ENCODE peak calls at places on chromosomes 4 and X, in ten cellular contexts. One of them, this sample, is unnamed.

GRCh38 chr4:6622744-6623143 is 17.7 kb upstream of the MRFAP1 start:
- DNase-seq in mesothelial cell of epicardium: no peak
- DNase-seq in A549: no peak
- DNase-seq in CD8-positive, alpha-beta T cell: no peak
- DNase-seq in astrocyte of the spinal cord: no peak
- DNase-seq in neural crest cell: no peak
- DNase-seq in tibial artery: no peak
- DNase-seq in astrocyte: no peak
- DNase-seq in pancreas: no peak
- DNase-seq in HCT116: no peak
- DNase-seq in this sample: no peak

GRCh38 chrX:74492720-74493201 is 71.5 kb downstream of the SLC16A2 start:
- DNase-seq in mesothelial cell of epicardium: no peak
- DNase-seq in A549: no peak
- DNase-seq in CD8-positive, alpha-beta T cell: no peak
- DNase-seq in astrocyte of the spinal cord: no peak
- DNase-seq in neural crest cell: peak; percentile 9
- DNase-seq in tibial artery: no peak
- DNase-seq in astrocyte: no peak
- DNase-seq in pancreas: no peak
- DNase-seq in HCT116: no peak
- DNase-seq in this sample: no peak

GRCh38 chr4:183600189-183600685 is 58.7 kb downstream of the RWDD4 start:
- DNase-seq in mesothelial cell of epicardium: no peak
- DNase-seq in A549: no peak
- DNase-seq in CD8-positive, alpha-beta T cell: no peak
- DNase-seq in astrocyte of the spinal cord: no peak
- DNase-seq in neural crest cell: no peak
- DNase-seq in tibial artery: no peak
- DNase-seq in astrocyte: no peak
- DNase-seq in pancreas: no peak
- DNase-seq in HCT116: no peak
- DNase-seq in this sample: no peak

GRCh38 chrX:49221868-49222267 is 11.3 kb downstream of the CACNA1F start:
- DNase-seq in mesothelial cell of epicardium: no peak
- DNase-seq in A549: no peak
- DNase-seq in CD8-positive, alpha-beta T cell: no peak
- DNase-seq in astrocyte of the spinal cord: no peak
- DNase-seq in neural crest cell: no peak
- DNase-seq in tibial artery: no peak
- DNase-seq in astrocyte: no peak
- DNase-seq in pancreas: no peak
- DNase-seq in HCT116: no peak
- DNase-seq in this sample: no peak

GRCh38 chr4:121717680-121718237 is 21.0 kb upstream of the ANXA5 start:
- DNase-seq in mesothelial cell of epicardium: no peak
- DNase-seq in A549: no peak
- DNase-seq in CD8-positive, alpha-beta T cell: no peak
- DNase-seq in astrocyte of the spinal cord: no peak
- DNase-seq in neural crest cell: no peak
- DNase-seq in tibial artery: peak; percentile 26
- DNase-seq in astrocyte: no peak
- DNase-seq in pancreas: no peak
- DNase-seq in HCT116: no peak
- DNase-seq in this sample: no peak

GRCh38 chr4:184503869-184504300 is 29.5 kb upstream of the IRF2 start:
- DNase-seq in mesothelial cell of epicardium: no peak
- DNase-seq in A549: no peak
- DNase-seq in CD8-positive, alpha-beta T cell: no peak
- DNase-seq in astrocyte of the spinal cord: no peak
- DNase-seq in neural crest cell: no peak
- DNase-seq in tibial artery: no peak
- DNase-seq in astrocyte: peak; percentile 19
- DNase-seq in pancreas: no peak
- DNase-seq in HCT116: no peak
- DNase-seq in this sample: peak; percentile 54

GRCh38 chrX:70168238-70169188 is 8.8 kb upstream of the DGAT2L6 start:
- DNase-seq in mesothelial cell of epicardium: no peak
- DNase-seq in A549: peak; percentile 53
- DNase-seq in CD8-positive, alpha-beta T cell: no peak
- DNase-seq in astrocyte of the spinal cord: peak; percentile 71
- DNase-seq in neural crest cell: no peak
- DNase-seq in tibial artery: peak; percentile 21
- DNase-seq in astrocyte: peak; percentile 66
- DNase-seq in pancreas: no peak
- DNase-seq in HCT116: peak; percentile 3
- DNase-seq in this sample: peak; percentile 19

GRCh38 chr4:121938282-121939092 is 13.4 kb downstream of the TRPC3 start:
- DNase-seq in mesothelial cell of epicardium: no peak
- DNase-seq in A549: no peak
- DNase-seq in CD8-positive, alpha-beta T cell: no peak
- DNase-seq in astrocyte of the spinal cord: no peak
- DNase-seq in neural crest cell: no peak
- DNase-seq in tibial artery: no peak
- DNase-seq in astrocyte: no peak
- DNase-seq in pancreas: no peak
- DNase-seq in HCT116: no peak
- DNase-seq in this sample: no peak

GRCh38 chr4:14958436-14958835 is 43.8 kb upstream of the CPEB2 start:
- DNase-seq in mesothelial cell of epicardium: no peak
- DNase-seq in A549: no peak
- DNase-seq in CD8-positive, alpha-beta T cell: no peak
- DNase-seq in astrocyte of the spinal cord: no peak
- DNase-seq in neural crest cell: no peak
- DNase-seq in tibial artery: no peak
- DNase-seq in astrocyte: no peak
- DNase-seq in pancreas: no peak
- DNase-seq in HCT116: no peak
- DNase-seq in this sample: no peak

GRCh38 chrX:148381603-148382002 is 118.8 kb upstream of the AFF2 start:
- DNase-seq in mesothelial cell of epicardium: no peak
- DNase-seq in A549: no peak
- DNase-seq in CD8-positive, alpha-beta T cell: no peak
- DNase-seq in astrocyte of the spinal cord: no peak
- DNase-seq in neural crest cell: no peak
- DNase-seq in tibial artery: no peak
- DNase-seq in astrocyte: no peak
- DNase-seq in pancreas: no peak
- DNase-seq in HCT116: no peak
- DNase-seq in this sample: no peak

GRCh38 chr4:153616005-153616555 is 68.0 kb upstream of the TLR2 start:
- DNase-seq in mesothelial cell of epicardium: no peak
- DNase-seq in A549: no peak
- DNase-seq in CD8-positive, alpha-beta T cell: no peak
- DNase-seq in astrocyte of the spinal cord: no peak
- DNase-seq in neural crest cell: no peak
- DNase-seq in tibial artery: no peak
- DNase-seq in astrocyte: no peak
- DNase-seq in pancreas: no peak
- DNase-seq in HCT116: no peak
- DNase-seq in this sample: no peak

GRCh38 chrX:6053126-6053625 is 175.5 kb downstream of the NLGN4X start:
- DNase-seq in mesothelial cell of epicardium: no peak
- DNase-seq in A549: no peak
- DNase-seq in CD8-positive, alpha-beta T cell: no peak
- DNase-seq in astrocyte of the spinal cord: no peak
- DNase-seq in neural crest cell: no peak
- DNase-seq in tibial artery: no peak
- DNase-seq in astrocyte: no peak
- DNase-seq in pancreas: no peak
- DNase-seq in HCT116: no peak
- DNase-seq in this sample: no peak

GRCh38 chrX:11784543-11784942 is 26.5 kb downstream of the MSL3 start:
- DNase-seq in mesothelial cell of epicardium: no peak
- DNase-seq in A549: no peak
- DNase-seq in CD8-positive, alpha-beta T cell: no peak
- DNase-seq in astrocyte of the spinal cord: no peak
- DNase-seq in neural crest cell: no peak
- DNase-seq in tibial artery: no peak
- DNase-seq in astrocyte: no peak
- DNase-seq in pancreas: no peak
- DNase-seq in HCT116: no peak
- DNase-seq in this sample: no peak
- TF ChIP-seq CTCF in mesothelial cell of epicardium: no peak
- TF ChIP-seq CTCF in A549: no peak
- TF ChIP-seq CTCF in CD8-positive, alpha-beta T cell: no peak
- TF ChIP-seq CTCF in astrocyte of the spinal cord: no peak
- TF ChIP-seq CTCF in neural crest cell: no peak
- TF ChIP-seq CTCF in tibial artery: no peak
- TF ChIP-seq CTCF in astrocyte: no peak
- TF ChIP-seq CTCF in pancreas: no peak
- TF ChIP-seq CTCF in HCT116: no peak
- TF ChIP-seq CTCF in this sample: no peak

DNA sequence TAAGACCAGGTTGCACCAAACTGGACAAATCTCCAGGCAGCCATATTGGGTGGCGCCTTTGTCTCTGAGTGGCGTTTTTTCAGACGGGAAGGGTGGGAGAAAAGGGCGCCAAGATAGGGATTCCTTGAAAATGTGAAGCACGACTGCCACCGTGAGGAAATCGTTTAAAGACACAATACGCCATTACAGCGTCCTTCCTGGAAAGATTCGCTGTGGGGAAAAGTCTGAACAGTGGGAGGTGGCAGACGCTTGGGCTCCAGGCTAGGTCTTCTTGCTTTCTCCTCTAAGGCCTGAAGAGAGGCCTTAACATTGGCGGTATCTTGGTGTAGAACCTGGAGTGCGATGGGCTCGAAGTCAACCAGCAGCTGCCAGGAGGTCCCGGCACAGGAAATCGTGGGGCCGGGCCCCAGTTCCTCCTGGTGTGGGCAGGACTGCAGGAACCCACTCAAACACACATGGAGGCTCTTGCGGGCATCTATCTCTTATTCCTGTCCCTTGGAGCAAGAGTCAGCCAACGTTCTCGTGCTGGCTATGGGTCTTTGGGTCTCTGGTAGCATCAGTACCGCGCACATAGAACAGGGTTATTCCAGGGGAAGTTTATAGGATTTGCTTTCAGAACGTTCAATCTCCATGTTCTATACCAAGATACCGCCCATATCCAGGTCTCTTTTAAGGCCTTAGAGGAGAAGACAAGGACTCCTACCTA is 208.8 kb downstream of the OR13H1 start:
- DNase-seq in mesothelial cell of epicardium: no peak
- DNase-seq in A549: no peak
- DNase-seq in CD8-positive, alpha-beta T cell: peak; percentile 84
- DNase-seq in astrocyte of the spinal cord: peak; percentile 88
- DNase-seq in neural crest cell: no peak
- DNase-seq in tibial artery: no peak
- DNase-seq in astrocyte: peak; percentile 58
- DNase-seq in pancreas: peak; percentile 88
- DNase-seq in HCT116: no peak
- DNase-seq in this sample: peak; percentile 77
- TF ChIP-seq CTCF in mesothelial cell of epicardium: no peak
- TF ChIP-seq CTCF in A549: peak; percentile 50
- TF ChIP-seq CTCF in CD8-positive, alpha-beta T cell: no peak
- TF ChIP-seq CTCF in astrocyte of the spinal cord: no peak
- TF ChIP-seq CTCF in neural crest cell: no peak
- TF ChIP-seq CTCF in tibial artery: no peak
- TF ChIP-seq CTCF in astrocyte: no peak
- TF ChIP-seq CTCF in pancreas: no peak
- TF ChIP-seq CTCF in HCT116: no peak
- TF ChIP-seq CTCF in this sample: peak; percentile 43

DNA sequence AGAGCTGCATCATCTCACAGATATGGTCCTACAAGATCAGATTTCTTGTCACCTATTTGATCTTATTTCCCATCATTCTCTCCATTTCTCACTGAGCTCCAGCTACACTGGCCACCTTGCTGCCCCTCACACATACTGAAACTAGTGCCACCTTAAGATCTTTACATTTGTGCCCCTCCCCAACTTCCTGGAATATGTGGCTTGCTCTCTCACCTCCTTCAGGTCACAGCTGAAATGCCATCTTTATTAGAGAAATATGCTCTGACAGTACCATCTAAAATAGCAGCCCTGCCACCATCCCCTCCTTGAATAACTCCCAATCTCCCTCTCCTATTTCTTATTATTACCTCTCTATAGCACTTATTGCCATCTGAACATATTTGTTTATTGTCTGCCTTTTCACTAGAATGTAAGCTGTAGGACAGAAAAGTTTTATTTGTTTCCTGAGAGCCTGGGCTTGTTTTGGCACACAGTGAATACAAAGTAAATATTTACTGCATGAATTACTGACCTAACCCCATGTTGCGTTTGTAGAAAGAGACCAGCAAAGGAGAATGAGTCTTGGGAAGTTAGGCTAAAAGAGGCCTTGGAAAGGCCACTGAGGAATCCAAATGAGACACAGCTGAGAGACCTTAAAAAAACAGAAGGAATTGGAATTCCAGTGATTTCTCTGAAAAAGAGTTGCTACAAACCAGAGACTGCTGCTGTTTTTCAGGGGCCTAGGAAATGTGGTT is 22.7 kb downstream of the DYNLT3 start:
- DNase-seq in mesothelial cell of epicardium: no peak
- DNase-seq in A549: no peak
- DNase-seq in CD8-positive, alpha-beta T cell: no peak
- DNase-seq in astrocyte of the spinal cord: no peak
- DNase-seq in neural crest cell: no peak
- DNase-seq in tibial artery: no peak
- DNase-seq in astrocyte: no peak
- DNase-seq in pancreas: no peak
- DNase-seq in HCT116: no peak
- DNase-seq in this sample: no peak
- TF ChIP-seq CTCF in mesothelial cell of epicardium: no peak
- TF ChIP-seq CTCF in A549: no peak
- TF ChIP-seq CTCF in CD8-positive, alpha-beta T cell: no peak
- TF ChIP-seq CTCF in astrocyte of the spinal cord: no peak
- TF ChIP-seq CTCF in neural crest cell: no peak
- TF ChIP-seq CTCF in tibial artery: no peak
- TF ChIP-seq CTCF in astrocyte: no peak
- TF ChIP-seq CTCF in pancreas: no peak
- TF ChIP-seq CTCF in HCT116: no peak
- TF ChIP-seq CTCF in this sample: no peak

DNA sequence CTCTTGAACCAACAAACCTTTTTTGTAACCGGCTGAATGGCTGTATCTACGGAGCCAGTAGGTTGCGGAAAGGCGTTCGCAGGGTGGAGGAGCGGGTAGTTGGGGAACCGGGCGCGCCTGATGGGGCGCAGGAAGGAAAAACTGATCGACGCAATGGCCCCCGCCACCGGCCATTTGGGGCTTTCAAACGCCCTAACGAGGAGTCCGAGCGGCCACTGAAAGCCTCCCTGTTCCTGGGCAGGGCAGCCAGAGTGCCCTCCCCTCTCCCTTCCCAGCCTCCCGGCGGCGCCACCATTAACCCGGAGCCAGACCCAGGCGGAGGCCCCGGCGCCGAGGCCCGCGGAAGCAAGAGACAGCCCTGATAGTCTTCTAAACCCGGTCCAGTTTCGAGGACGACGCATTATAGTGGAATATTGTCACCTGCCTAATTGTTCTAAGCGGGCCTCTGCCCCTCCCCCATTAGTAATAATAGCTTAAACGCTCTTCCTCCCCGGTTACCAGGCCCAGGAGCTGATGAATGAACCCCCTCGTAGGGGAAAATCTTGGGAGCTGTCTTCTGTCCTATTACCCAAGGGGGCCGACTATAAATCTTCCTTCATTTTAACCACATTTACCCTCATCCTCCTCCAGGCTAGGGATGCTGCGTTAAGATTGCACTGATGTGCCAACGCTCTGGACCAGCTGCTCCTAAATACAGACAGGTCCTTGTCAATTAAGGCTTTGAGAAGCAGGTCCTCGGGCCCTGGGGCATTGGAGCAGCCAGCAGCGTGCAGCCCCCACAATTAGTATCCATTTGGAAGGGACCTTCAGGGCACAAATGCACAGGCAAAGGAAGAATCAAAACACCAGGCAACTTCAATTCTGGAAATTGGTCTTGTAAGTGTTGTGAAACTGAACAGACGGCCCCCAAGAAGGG is 61.6 kb upstream of the TMEM33 start:
- DNase-seq in mesothelial cell of epicardium: no peak
- DNase-seq in A549: no peak
- DNase-seq in CD8-positive, alpha-beta T cell: no peak
- DNase-seq in astrocyte of the spinal cord: no peak
- DNase-seq in neural crest cell: no peak
- DNase-seq in tibial artery: no peak
- DNase-seq in astrocyte: no peak
- DNase-seq in pancreas: no peak
- DNase-seq in HCT116: no peak
- DNase-seq in this sample: no peak
- TF ChIP-seq CTCF in mesothelial cell of epicardium: no peak
- TF ChIP-seq CTCF in A549: no peak
- TF ChIP-seq CTCF in CD8-positive, alpha-beta T cell: no peak
- TF ChIP-seq CTCF in astrocyte of the spinal cord: no peak
- TF ChIP-seq CTCF in neural crest cell: no peak
- TF ChIP-seq CTCF in tibial artery: no peak
- TF ChIP-seq CTCF in astrocyte: no peak
- TF ChIP-seq CTCF in pancreas: no peak
- TF ChIP-seq CTCF in HCT116: no peak
- TF ChIP-seq CTCF in this sample: no peak